ENCODE peak calls at places on chromosomes 3 and 15, in six cellular contexts. D, C, S, T, I and R are unnamed samples. For H3K27me3, the result is how much of the 10 kb centered on the place peaks cover.

GRCh38 chr3:51539291-51539891 is 872 bp downstream of the RAD54L2 start:
- DNase-seq in I (no peak), C (peak), T (peak), D (peak), S (no peak), R (no peak)

GRCh38 chr3:14598143-14598569 is 53.4 kb upstream of the CCDC174 start:
- DNase-seq in C (no peak), D (peak), S (peak), I (no peak), T (no peak), R (peak)

GRCh38 chr3:11306815-11307589 is 34.8 kb downstream of the ATG7 start:
- DNase-seq in T (no peak), I (no peak), S (no peak), D (no peak), C (no peak), R (no peak)

GRCh38 chr3:141913150-141913811 is 36.8 kb downstream of the ATP1B3 start:
- DNase-seq in D (peak), C (peak), I (no peak), S (no peak), T (peak), R (peak)

GRCh38 chr15:40906947-40907802 is 12.9 kb downstream of the VPS18 start:
- DNase-seq in T (peak), I (peak), S (no peak), C (peak), D (no peak), R (peak)

GRCh38 chr3:131036986-131037385 is 10.3 kb downstream of the NEK11 start:
- DNase-seq in D (no peak), T (no peak), S (no peak), I (no peak), C (no peak), R (no peak)

GRCh38 chr15:35886765-35887164 is 340.8 kb upstream of the DPH6 start:
- DNase-seq in C (no peak), T (no peak), D (no peak), S (no peak), I (no peak), R (no peak)

GRCh38 chr3:52892625-52893311 is 4.6 kb downstream of the STIMATE start:
- DNase-seq in I (no peak), T (no peak), S (no peak), D (no peak), C (no peak), R (no peak)

GRCh38 chr3:115285001-115285400 is 137.9 kb upstream of the ZBTB20 start:
- DNase-seq in C (peak), S (no peak), T (no peak), I (no peak), D (no peak), R (no peak)

GRCh38 chr3:146067048-146067447 is 93.9 kb downstream of the PLOD2 start:
- DNase-seq in C (no peak), T (no peak), I (no peak), S (no peak), D (no peak), R (no peak)

GRCh38 chr3:23288286-23288685 is 85.2 kb downstream of the UBE2E2 start:
- DNase-seq in S (no peak), I (no peak), D (no peak), T (peak), C (no peak), R (no peak)

GRCh38 chr15:59976480-59976879 is 27.6 kb upstream of the FOXB1 start:
- DNase-seq in I (no peak), C (no peak), S (no peak), T (peak), D (no peak), R (no peak)

GRCh38 chr3:147378186-147378503 is 28.2 kb downstream of the ZIC4 start:
- DNase-seq in I (no peak), S (no peak), C (no peak), T (no peak), D (peak), R (no peak)
- H3K4me3 ChIP-seq in I (no peak), S (no peak), C (no peak), T (no peak), D (peak), R (no peak)

GRCh38 chr15:31302778-31303433 is 23.7 kb upstream of the KLF13 start:
- DNase-seq in D (peak), T (no peak), C (peak), S (no peak), I (no peak), R (no peak)
- TF ChIP-seq CTCF in D (peak), T (no peak), C (peak), S (no peak), I (no peak), R (peak)

GRCh38 chr3:49719214-49719884 is at the start of gene AMIGO3:
- DNase-seq in S (peak), I (peak), C (peak), T (peak), D (peak), R (peak)
- H3K27me3 ChIP-seq in S (under half), I (under half), C (under half), T (under half), D (under half), R (under half)

DNA sequence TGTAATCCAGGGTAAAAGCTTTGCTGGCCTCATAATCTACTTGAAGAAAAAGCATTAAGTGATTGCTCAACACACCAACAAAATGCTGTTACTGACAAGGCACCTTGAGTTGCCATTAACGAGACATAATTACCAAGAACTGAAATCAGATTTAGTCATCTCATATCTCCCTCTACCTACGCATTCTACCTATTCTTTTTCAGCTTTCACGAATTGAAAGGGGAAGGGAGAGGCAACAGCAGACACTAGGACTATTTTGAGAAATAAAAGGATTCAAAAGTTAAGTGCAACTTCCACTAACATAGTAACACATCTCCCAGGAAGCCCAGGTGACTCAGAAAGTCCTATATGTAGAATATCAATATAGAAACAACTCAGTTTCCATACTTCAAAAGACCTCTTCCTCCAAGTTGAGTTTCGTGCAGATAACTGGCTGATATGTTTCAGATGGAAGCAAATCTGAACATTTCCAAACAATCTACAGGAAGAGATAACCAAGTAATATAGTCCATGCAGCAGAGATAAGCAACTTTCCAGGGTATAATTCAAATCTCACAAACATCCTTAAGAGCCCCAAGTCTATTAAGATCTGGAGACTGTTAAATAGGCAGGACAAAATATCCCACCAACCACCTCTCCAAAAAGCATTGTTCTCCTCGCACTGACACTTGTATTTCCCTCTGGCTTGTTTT is 1.9 kb downstream of the OSBPL10 start:
- DNase-seq in S (no peak), I (no peak), D (no peak), C (no peak), T (no peak), R (no peak)
- H3K4me3 ChIP-seq in S (no peak), I (peak), D (peak), C (no peak), T (no peak), R (no peak)

GRCh38 chr3:169430687-169431404 is 232.7 kb downstream of the MECOM start:
- DNase-seq in D (no peak), S (no peak), C (no peak), T (peak), I (no peak), R (no peak)
- TF ChIP-seq CTCF in D (no peak), S (no peak), C (no peak), T (no peak), I (no peak), R (no peak)

DNA sequence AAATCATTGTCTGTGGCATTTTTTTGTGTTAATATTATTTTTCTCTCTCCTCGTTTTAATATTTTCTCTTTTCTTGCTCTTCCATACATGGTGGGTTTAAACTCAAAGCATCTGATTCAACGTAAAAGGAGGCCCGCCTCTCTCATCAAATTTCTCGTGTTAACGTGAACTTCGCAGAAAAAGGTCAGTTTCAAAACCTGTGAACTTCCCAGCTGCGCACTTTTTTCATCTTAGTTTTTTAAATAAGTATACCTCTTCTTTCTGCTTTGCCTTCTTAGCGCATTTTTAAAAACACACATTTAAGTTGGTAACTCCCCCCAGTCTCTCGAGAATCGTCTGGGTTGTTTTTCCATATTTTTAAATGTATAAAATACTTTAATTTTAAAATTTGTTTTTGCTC is 9.1 kb downstream of the SHOX2 start:
- DNase-seq in D (no peak), S (no peak), T (no peak), C (no peak), I (no peak), R (no peak)
- H3K27me3 ChIP-seq in D (half or more), S (half or more), T (under half), C (under half), I (half or more), R (under half)

GRCh38 chr3:186787642-186788481 is 4.5 kb downstream of the EIF4A2 start:
- DNase-seq in C (no peak), D (no peak), T (no peak), S (no peak), I (no peak), R (no peak)
- H3K4me3 ChIP-seq in C (no peak), D (peak), T (no peak), S (no peak), I (no peak), R (peak)